ENCODE peak calls at places on chromosomes 16 and 17, in ten cellular contexts. K is HCT116; Q is activated T-cell treated with anti-CD3 and anti-CD28 coated beads, Interleukin-2, amount 50 U/mL, for 72 hours; C is uterus; H is naive thymus-derived CD8-positive, alpha-beta T cell; E is NCI-H460; I is pulmonary artery endothelial cell; M is NCI-H1105; S is Calu3; A is A172. P is an unnamed sample.

GRCh38 chr16:50448522-50448921 is 79.7 kb upstream of the BRD7 start:
- DNase-seq in I (no peak), Q (no peak), A (no peak), M (no peak), E (no peak), S (peak; percentile 20), C (no peak), H (no peak), K (no peak), P (no peak)

GRCh38 chr17:77863814-77864161 is 94.7 kb upstream of the TNRC6C start:
- DNase-seq in H (no peak), A (peak; percentile 47), Q (no peak), S (no peak), E (no peak), C (peak; percentile 38), M (no peak), I (no peak), K (no peak), P (no peak)

GRCh38 chr16:21021316-21021715 is 120.7 kb downstream of the LYRM1 start:
- DNase-seq in H (no peak), Q (no peak), A (no peak), S (no peak), C (no peak), M (no peak), E (no peak), K (no peak), I (no peak), P (no peak)

GRCh38 chr16:57988929-57989328 is 11.5 kb downstream of the ZNF319 start:
- DNase-seq in E (no peak), I (no peak), H (no peak), A (no peak), C (no peak), S (no peak), K (no peak), M (peak; percentile 16), Q (no peak), P (no peak)

GRCh38 chr16:67043420-67043819 is 14.5 kb downstream of the CBFB start:
- DNase-seq in I (no peak), A (no peak), K (no peak), M (no peak), S (no peak), H (no peak), E (no peak), C (no peak), Q (no peak), P (no peak)

GRCh38 chr17:59001158-59001814 is 105.4 kb downstream of the TRIM37 start:
- DNase-seq in H (peak; percentile 57), I (peak; percentile 55), K (no peak), S (peak; percentile 28), C (no peak), Q (peak; percentile 88), M (no peak), A (peak; percentile 90), E (no peak), P (peak; percentile 12)

GRCh38 chr16:8874388-8874787 is 5.6 kb upstream of the CARHSP1 start:
- DNase-seq in A (no peak), C (no peak), K (no peak), I (no peak), S (no peak), M (no peak), Q (no peak), H (no peak), E (no peak), P (no peak)

GRCh38 chr16:28567292-28567691 is 13.6 kb downstream of the SGF29 start:
- DNase-seq in C (no peak), H (no peak), S (no peak), M (no peak), I (no peak), A (no peak), K (no peak), Q (no peak), E (no peak), P (no peak)

GRCh38 chr17:263773-264172 is 82.3 kb upstream of the DOC2B start:
- DNase-seq in H (no peak), S (no peak), I (no peak), M (no peak), E (no peak), C (peak; percentile 4), K (no peak), Q (no peak), A (no peak), P (no peak)

GRCh38 chr17:61240851-61241468 is 158.7 kb upstream of the TBX2 start:
- DNase-seq in K (no peak), M (no peak), A (no peak), E (no peak), H (no peak), S (no peak), Q (no peak), C (no peak), I (no peak), P (no peak)

GRCh38 chr17:34163681-34164080 is 91.4 kb upstream of the CCL2 start:
- DNase-seq in K (no peak), C (no peak), S (no peak), Q (no peak), M (no peak), A (peak; percentile 21), E (no peak), I (no peak), H (no peak), P (peak; percentile 9)

GRCh38 chr16:74296120-74296464 is 522 bp upstream of the PSMD7 start:
- DNase-seq in A (no peak), M (no peak), E (no peak), Q (no peak), K (no peak), H (no peak), C (no peak), I (no peak), S (no peak), P (no peak)

GRCh38 chr17:19237389-19238166 is 412 bp downstream of the EPN2 start:
- DNase-seq in C (no peak), M (peak; percentile 14), Q (no peak), H (peak; percentile 51), K (no peak), S (peak; percentile 8), E (no peak), I (no peak), A (peak; percentile 19), P (peak; percentile 29)

GRCh38 chr17:9409026-9409425 is 166.6 kb downstream of the STX8 start:
- DNase-seq in S (no peak), Q (no peak), E (no peak), I (no peak), M (no peak), K (no peak), H (no peak), A (no peak), C (no peak), P (no peak)

GRCh38 chr16:78444-79145 is 570 bp downstream of the MPG start:
- DNase-seq in S (no peak), I (no peak), M (no peak), C (peak; percentile 49), Q (peak; percentile 32), A (no peak), E (no peak), H (no peak), K (no peak), P (peak; percentile 38)

GRCh38 chr16:28181557-28181914 is 30.2 kb downstream of the XPO6 start:
- DNase-seq in Q (no peak), K (peak; percentile 51), S (peak; percentile 52), M (no peak), I (peak; percentile 71), H (no peak), E (peak; percentile 9), A (peak; percentile 97), C (peak; percentile 32), P (peak; percentile 93)

GRCh38 chr16:19175492-19176262 is 7.6 kb downstream of the SYT17 start:
- DNase-seq in Q (no peak), C (no peak), E (no peak), I (no peak), K (no peak), A (no peak), M (no peak), H (no peak), S (no peak), P (no peak)

GRCh38 chr17:76683011-76683755 is 27.6 kb downstream of the MXRA7 start:
- DNase-seq in Q (no peak), K (no peak), A (no peak), S (no peak), C (no peak), I (no peak), M (no peak), H (no peak), E (no peak), P (no peak)

GRCh38 chr17:73906896-73907600 is 262.8 kb upstream of the SDK2 start:
- DNase-seq in Q (no peak), I (no peak), A (no peak), K (no peak), S (no peak), M (no peak), H (no peak), E (no peak), C (no peak), P (no peak)

GRCh38 chr16:72112452-72112792 is 18.8 kb downstream of the DHX38 start:
- DNase-seq in S (no peak), I (no peak), E (no peak), M (no peak), Q (no peak), H (no peak), C (no peak), A (no peak), K (no peak), P (no peak)

P was measured in HFFc6.